ENCODE peak calls at places on chromosomes 13 and 19, in nine cellular contexts. U is cardiac muscle cell, N is RWPE1, Q is nephron progenitor cell, J is endothelial cell, Z is pancreas, E is foreskin fibroblast, F is bronchial epithelial cell, O is IMR-90. K is an unnamed sample.

GRCh38 chr19:44718441-44719261 is 19.7 kb downstream of the CEACAM16 start:
- DNase-seq in U (peak), N (no peak), Q (peak), J (peak), Z (peak), E (peak), F (no peak), O (peak), K (peak)

GRCh38 chr19:46902402-46902766 is 41.6 kb downstream of the ARHGAP35 start:
- DNase-seq in U (no peak), N (peak), Q (no peak), J (no peak), Z (no peak), E (peak), F (peak), O (peak), K (no peak)

GRCh38 chr13:105804561-105805190 is 730.8 kb downstream of the EFNB2 start:
- DNase-seq in U (peak), N (no peak), Q (no peak), J (no peak), Z (no peak), E (peak), F (peak), O (peak), K (no peak)

GRCh38 chr13:28344163-28344562 is 150.8 kb downstream of the FLT1 start:
- DNase-seq in U (no peak), N (no peak), Q (no peak), J (no peak), Z (no peak), E (no peak), F (no peak), O (no peak), K (no peak)

GRCh38 chr13:79455331-79455730 is 25.6 kb upstream of the NDFIP2 start:
- DNase-seq in U (peak), N (no peak), Q (no peak), J (no peak), Z (no peak), E (no peak), F (no peak), O (peak), K (no peak)

GRCh38 chr19:27392027-27392632 is 1820.8 kb downstream of the UQCRFS1 start:
- DNase-seq in U (no peak), N (no peak), Q (no peak), J (no peak), Z (no peak), E (no peak), F (no peak), O (no peak), K (no peak)

GRCh38 chr13:19184176-19184575 is 2.6 kb upstream of the TUBA3C start:
- DNase-seq in U (no peak), N (no peak), Q (no peak), J (no peak), Z (no peak), E (no peak), F (no peak), O (no peak), K (no peak)

GRCh38 chr13:87814444-87814843 is 143.3 kb downstream of the SLITRK5 start:
- DNase-seq in U (no peak), N (no peak), Q (no peak), J (no peak), Z (no peak), E (no peak), F (no peak), O (no peak), K (no peak)

GRCh38 chr13:84651288-84651687 is 769.0 kb upstream of the SLITRK1 start:
- DNase-seq in U (peak), N (peak), Q (no peak), J (no peak), Z (no peak), E (peak), F (peak), O (peak), K (no peak)

GRCh38 chr19:28585796-28586195 is 627.2 kb downstream of the UQCRFS1 start:
- DNase-seq in U (no peak), N (no peak), Q (no peak), J (no peak), Z (no peak), E (no peak), F (no peak), O (no peak), K (no peak)

GRCh38 chr13:66835040-66835628 is 395.0 kb downstream of the PCDH9 start:
- DNase-seq in U (peak), N (no peak), Q (peak), J (peak), Z (peak), E (no peak), F (no peak), O (peak), K (peak)

GRCh38 chr19:48480151-48480475 is 10.9 kb downstream of the CYTH2 start:
- DNase-seq in U (peak), N (no peak), Q (no peak), J (no peak), Z (peak), E (peak), F (no peak), O (no peak), K (no peak)

GRCh38 chr13:36712785-36713184 is 39.0 kb downstream of the SERTM1 start:
- DNase-seq in U (peak), N (no peak), Q (no peak), J (no peak), Z (no peak), E (peak), F (no peak), O (peak), K (no peak)

GRCh38 chr13:108486096-108486495 is 143.3 kb upstream of the MYO16 start:
- DNase-seq in U (no peak), N (no peak), Q (no peak), J (no peak), Z (no peak), E (no peak), F (peak), O (no peak), K (no peak)

GRCh38 chr19:53076984-53077383 is 26.2 kb downstream of the ZNF160 start:
- DNase-seq in U (peak), N (no peak), Q (peak), J (peak), Z (peak), E (peak), F (peak), O (peak), K (peak)

GRCh38 chr13:103961129-103961528 is 894.9 kb upstream of the SLC10A2 start:
- DNase-seq in U (no peak), N (no peak), Q (no peak), J (no peak), Z (no peak), E (no peak), F (no peak), O (no peak), K (no peak)

GRCh38 chr13:64397699-64398098 is 2832.4 kb downstream of the PCDH9 start:
- DNase-seq in U (peak), N (no peak), Q (no peak), J (no peak), Z (no peak), E (no peak), F (no peak), O (peak), K (no peak)

GRCh38 chr13:32415019-32415418 is 12.9 kb downstream of the N4BP2L1 start:
- DNase-seq in U (peak), N (no peak), Q (no peak), J (peak), Z (no peak), E (peak), F (peak), O (no peak), K (no peak)

GRCh38 chr13:23510979-23511735 is 59.1 kb upstream of the TNFRSF19 start:
- DNase-seq in U (peak), N (no peak), Q (peak), J (peak), Z (no peak), E (peak), F (peak), O (peak), K (peak)

GRCh38 chr19:58366576-58367430 is 4.3 kb upstream of the ZNF497 start:
- DNase-seq in U (no peak), N (no peak), Q (no peak), J (no peak), Z (no peak), E (no peak), F (no peak), O (no peak), K (no peak)

GRCh38 chr13:48726711-48727110 is 73.0 kb downstream of the CYSLTR2 start:
- DNase-seq in U (no peak), N (no peak), Q (no peak), J (no peak), Z (no peak), E (no peak), F (no peak), O (no peak), K (no peak)

GRCh38 chr13:59607172-59607571 is 556.6 kb downstream of the DIAPH3 start:
- DNase-seq in U (no peak), N (no peak), Q (no peak), J (no peak), Z (no peak), E (no peak), F (no peak), O (no peak), K (no peak)

GRCh38 chr13:66574606-66575005 is 655.5 kb downstream of the PCDH9 start:
- DNase-seq in U (no peak), N (no peak), Q (no peak), J (no peak), Z (no peak), E (peak), F (no peak), O (peak), K (no peak)

GRCh38 chr13:20161275-20161950 is 561 bp upstream of the GJA3 start:
- DNase-seq in U (peak), N (no peak), Q (peak), J (no peak), Z (no peak), E (peak), F (no peak), O (no peak), K (peak)

GRCh38 chr13:74210693-74211393 is 76.6 kb upstream of the KLF12 start:
- DNase-seq in U (peak), N (peak), Q (no peak), J (no peak), Z (no peak), E (peak), F (peak), O (peak), K (no peak)

GRCh38 chr19:366205-366783 is 21.7 kb upstream of the MIER2 start:
- DNase-seq in U (no peak), N (no peak), Q (no peak), J (no peak), Z (no peak), E (no peak), F (no peak), O (no peak), K (no peak)

GRCh38 chr13:111629016-111629415 is 308.6 kb downstream of the TEX29 start:
- DNase-seq in U (no peak), N (no peak), Q (no peak), J (no peak), Z (no peak), E (no peak), F (no peak), O (no peak), K (no peak)

GRCh38 chr19:709965-710714 is 1.4 kb downstream of the PALM start:
- DNase-seq in U (no peak), N (no peak), Q (no peak), J (no peak), Z (no peak), E (no peak), F (no peak), O (no peak), K (peak)

GRCh38 chr19:3064011-3064330 is 1.7 kb upstream of the TLE5 start:
- DNase-seq in U (no peak), N (no peak), Q (no peak), J (no peak), Z (no peak), E (no peak), F (no peak), O (no peak), K (peak)

GRCh38 chr19:3062165-3063105 is at the start of gene TLE5:
- DNase-seq in U (peak), N (peak), Q (peak), J (peak), Z (peak), E (peak), F (no peak), O (no peak), K (peak)

GRCh38 chr19:3060852-3061182 is 1.5 kb downstream of the TLE5 start:
- DNase-seq in U (no peak), N (no peak), Q (no peak), J (no peak), Z (no peak), E (no peak), F (no peak), O (no peak), K (no peak)

GRCh38 chr19:3059653-3060052 is 2.6 kb downstream of the TLE5 start:
- DNase-seq in U (no peak), N (no peak), Q (no peak), J (no peak), Z (no peak), E (no peak), F (no peak), O (no peak), K (no peak)

DNA sequence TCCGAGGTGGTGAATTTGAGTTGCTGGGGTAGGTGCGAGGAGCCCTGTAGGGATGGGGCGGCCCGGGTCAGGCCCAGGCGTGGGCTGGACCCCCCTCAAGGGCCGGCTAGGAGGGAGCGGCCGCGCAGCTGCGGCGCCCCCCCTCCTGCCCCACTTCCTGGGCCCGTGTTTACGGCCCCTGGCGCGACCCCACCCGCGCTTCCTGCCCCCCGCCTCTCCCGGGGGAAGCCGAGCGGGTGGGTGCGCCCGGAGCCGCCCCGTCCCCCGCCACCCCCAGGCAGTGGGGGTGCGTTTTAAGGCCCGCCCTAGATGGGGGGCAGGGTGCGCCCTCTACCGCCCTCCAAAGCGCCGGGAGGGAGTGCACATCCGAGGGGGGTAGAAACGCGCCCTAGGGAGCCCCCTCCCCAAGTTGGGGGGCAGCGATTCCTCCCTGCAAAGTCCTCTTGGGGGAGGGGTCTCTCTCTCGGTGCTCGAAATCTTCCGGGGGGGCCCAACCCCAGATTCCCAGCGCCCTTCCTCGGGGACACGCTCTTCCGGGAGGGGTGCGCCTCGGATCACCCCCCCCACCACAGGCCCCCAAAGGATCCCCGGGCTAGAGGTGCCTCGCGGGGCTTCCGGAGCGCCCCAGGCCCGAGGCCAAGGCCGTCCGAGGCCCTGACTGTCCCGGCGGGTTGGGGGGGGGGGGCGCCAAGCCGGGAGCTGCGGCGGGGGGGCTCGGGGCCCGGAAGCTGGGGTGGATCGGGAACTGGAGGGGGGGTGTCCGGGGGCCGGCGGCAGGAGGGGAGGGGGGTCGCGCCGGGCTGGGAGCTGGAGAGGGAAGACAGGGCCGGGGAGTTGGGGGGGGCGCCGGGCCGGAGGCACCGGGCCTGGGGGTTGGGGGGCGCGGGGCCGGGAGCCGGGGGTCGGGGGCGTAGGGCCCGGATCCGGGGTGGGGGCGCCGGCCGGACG is 807 bp downstream of the TLE5 start:
- DNase-seq in U (peak), N (peak), Q (no peak), J (no peak), Z (peak), E (peak), F (no peak), O (peak), K (peak)
- TF ChIP-seq CTCF in U (peak), N (peak), Q (no peak), J (no peak), Z (no peak), E (no peak), F (peak), O (peak), K (no peak)

DNA sequence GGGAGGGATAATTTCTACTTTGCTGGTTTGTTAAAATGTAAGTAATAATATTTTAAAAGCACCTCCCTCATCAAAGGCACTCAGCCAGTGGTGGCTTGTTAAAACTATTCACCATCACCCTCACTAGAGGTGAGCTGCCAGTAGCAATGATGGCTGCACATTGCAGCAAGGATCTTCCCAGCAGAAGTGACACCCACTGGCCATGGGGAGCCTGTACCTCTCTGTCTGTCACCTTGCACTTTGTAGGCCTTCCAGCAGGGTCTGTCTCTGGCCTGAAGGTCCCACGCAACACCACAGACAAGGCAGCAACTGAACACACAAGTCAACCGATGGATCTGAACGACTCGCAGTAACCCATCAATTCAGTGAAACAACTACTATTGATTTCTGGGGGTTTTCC is 47.3 kb upstream of the C13orf42 start:
- DNase-seq in U (no peak), N (no peak), Q (peak), J (no peak), Z (no peak), E (no peak), F (no peak), O (no peak), K (no peak)
- TF ChIP-seq CTCF in U (no peak), N (no peak), Q (no peak), J (no peak), Z (no peak), E (no peak), F (no peak), O (no peak), K (no peak)

GRCh38 chr13:72508392-72508791 is 219.0 kb downstream of the MZT1 start:
- DNase-seq in U (no peak), N (no peak), Q (no peak), J (no peak), Z (no peak), E (no peak), F (no peak), O (no peak), K (no peak)
- TF ChIP-seq CTCF in U (no peak), N (no peak), Q (no peak), J (no peak), Z (no peak), E (no peak), F (no peak), O (no peak), K (no peak)

DNA sequence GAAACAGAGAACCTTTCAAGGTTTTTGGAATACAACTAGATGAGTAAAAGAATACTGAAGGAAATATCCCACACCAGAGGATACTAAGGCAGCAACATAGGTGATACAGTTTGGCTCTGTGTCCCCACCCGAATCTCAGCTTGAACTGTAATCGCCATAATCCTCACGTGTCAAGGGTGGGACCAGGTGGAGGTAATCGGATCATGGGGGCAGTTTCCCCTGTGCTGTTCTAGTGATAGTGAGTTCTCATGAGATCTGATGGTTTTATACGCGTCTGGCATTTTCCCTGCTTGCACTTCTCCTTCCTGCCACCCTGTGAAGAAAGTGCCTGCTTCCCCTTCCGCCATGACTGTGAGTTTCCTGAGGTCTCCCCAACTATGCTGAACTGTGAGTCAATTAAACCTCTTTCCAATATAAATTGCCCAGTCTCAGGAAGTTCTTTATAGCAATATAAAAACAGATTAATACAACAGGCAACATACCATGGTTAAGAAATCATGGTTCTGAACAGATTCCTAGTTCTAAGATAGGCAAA is 97.0 kb downstream of the ABCC4 start:
- DNase-seq in U (no peak), N (no peak), Q (no peak), J (no peak), Z (no peak), E (no peak), F (no peak), O (no peak), K (no peak)
- TF ChIP-seq CTCF in U (no peak), N (no peak), Q (no peak), J (no peak), Z (no peak), E (no peak), F (no peak), O (no peak), K (no peak)

GRCh38 chr19:10828981-10829821 is 6.8 kb downstream of the TMED1 start:
- DNase-seq in U (no peak), N (no peak), Q (no peak), J (no peak), Z (no peak), E (no peak), F (no peak), O (no peak), K (no peak)
- TF ChIP-seq CTCF in U (no peak), N (no peak), Q (no peak), J (no peak), Z (no peak), E (peak), F (no peak), O (no peak), K (no peak)

GRCh38 chr13:99528547-99528946 is 27.3 kb downstream of the TM9SF2 start:
- DNase-seq in U (peak), N (no peak), Q (no peak), J (no peak), Z (no peak), E (peak), F (no peak), O (no peak), K (no peak)
- TF ChIP-seq CTCF in U (peak), N (no peak), Q (no peak), J (no peak), Z (no peak), E (peak), F (no peak), O (no peak), K (no peak)

GRCh38 chr19:39187552-39187943 is 9.2 kb upstream of the NCCRP1 start:
- DNase-seq in U (no peak), N (no peak), Q (no peak), J (no peak), Z (no peak), E (no peak), F (no peak), O (no peak), K (no peak)
- TF ChIP-seq CTCF in U (no peak), N (peak), Q (no peak), J (peak), Z (no peak), E (no peak), F (no peak), O (no peak), K (no peak)

GRCh38 chr19:19404879-19405860 is at the start of gene GATAD2A:
- DNase-seq in U (peak), N (peak), Q (peak), J (peak), Z (peak), E (peak), F (peak), O (peak), K (peak)
- TF ChIP-seq CTCF in U (peak), N (peak), Q (no peak), J (no peak), Z (no peak), E (peak), F (peak), O (peak), K (peak)

GRCh38 chr13:93797463-93797862 is 570.9 kb downstream of the GPC6 start:
- DNase-seq in U (no peak), N (no peak), Q (no peak), J (no peak), Z (no peak), E (no peak), F (no peak), O (peak), K (no peak)
- TF ChIP-seq CTCF in U (no peak), N (no peak), Q (no peak), J (no peak), Z (no peak), E (no peak), F (no peak), O (no peak), K (no peak)

GRCh38 chr19:49916839-49917733 is 11.9 kb upstream of the ATF5 start:
- DNase-seq in U (no peak), N (no peak), Q (no peak), J (no peak), Z (no peak), E (peak), F (peak), O (no peak), K (no peak)
- TF ChIP-seq CTCF in U (no peak), N (no peak), Q (peak), J (no peak), Z (no peak), E (no peak), F (peak), O (no peak), K (no peak)

K was measured in thyroid gland.